ENCODE peak calls at places on chromosome 15, in five cellular contexts. One of them, this sample, is unnamed.

GRCh38 chr15:99053380-99054024 is 45.9 kb upstream of the PGPEP1L start:
- DNase-seq in GM12891: no peak
- DNase-seq in HepG2: no peak
- DNase-seq in H1: no peak
- DNase-seq in GM12878: no peak
- DNase-seq in this sample: no peak

GRCh38 chr15:27449041-27449440 is 478.1 kb downstream of the GABRG3 start:
- DNase-seq in GM12891: no peak
- DNase-seq in HepG2: no peak
- DNase-seq in H1: no peak
- DNase-seq in GM12878: no peak
- DNase-seq in this sample: no peak

GRCh38 chr15:29134641-29135071 is 135.0 kb downstream of the NSMCE3 start:
- DNase-seq in GM12891: no peak
- DNase-seq in HepG2: no peak
- DNase-seq in H1: no peak
- DNase-seq in GM12878: no peak
- DNase-seq in this sample: no peak

GRCh38 chr15:79942656-79943481 is 28.1 kb downstream of the BCL2A1 start:
- DNase-seq in GM12891: no peak
- DNase-seq in HepG2: no peak
- DNase-seq in H1: no peak
- DNase-seq in GM12878: no peak
- DNase-seq in this sample: no peak

GRCh38 chr15:98806275-98806895 is 158.0 kb downstream of the IGF1R start:
- DNase-seq in GM12891: no peak
- DNase-seq in HepG2: no peak
- DNase-seq in H1: no peak
- DNase-seq in GM12878: no peak
- DNase-seq in this sample: no peak

GRCh38 chr15:58594898-58595297 is 154.6 kb downstream of the ADAM10 start:
- DNase-seq in GM12891: no peak
- DNase-seq in HepG2: no peak
- DNase-seq in H1: no peak
- DNase-seq in GM12878: no peak
- DNase-seq in this sample: no peak

GRCh38 chr15:43975326-43975725 is 148.5 kb downstream of the WDR76 start:
- DNase-seq in GM12891: no peak
- DNase-seq in HepG2: no peak
- DNase-seq in H1: no peak
- DNase-seq in GM12878: no peak
- DNase-seq in this sample: no peak

GRCh38 chr15:43880406-43881184 is 53.8 kb downstream of the WDR76 start:
- DNase-seq in GM12891: no peak
- DNase-seq in HepG2: no peak
- DNase-seq in H1: no peak
- DNase-seq in GM12878: no peak
- DNase-seq in this sample: no peak

GRCh38 chr15:85800460-85801123 is 5.9 kb upstream of the KLHL25 start:
- DNase-seq in GM12891: no peak
- DNase-seq in HepG2: peak
- DNase-seq in H1: no peak
- DNase-seq in GM12878: no peak
- DNase-seq in this sample: no peak

GRCh38 chr15:75198560-75199346 is 2.9 kb upstream of the C15orf39 start:
- DNase-seq in GM12891: no peak
- DNase-seq in HepG2: peak
- DNase-seq in H1: no peak
- DNase-seq in GM12878: peak
- DNase-seq in this sample: peak

GRCh38 chr15:68695061-68695595 is 116.3 kb downstream of the CORO2B start:
- DNase-seq in GM12891: no peak
- DNase-seq in HepG2: no peak
- DNase-seq in H1: no peak
- DNase-seq in GM12878: no peak
- DNase-seq in this sample: no peak

GRCh38 chr15:78282324-78282723 is 17.1 kb downstream of the SKIC8 start:
- DNase-seq in GM12891: no peak
- DNase-seq in HepG2: no peak
- DNase-seq in H1: no peak
- DNase-seq in GM12878: no peak
- DNase-seq in this sample: no peak

GRCh38 chr15:79093352-79093935 is 2.9 kb upstream of the RASGRF1 start:
- DNase-seq in GM12891: no peak
- DNase-seq in HepG2: no peak
- DNase-seq in H1: peak
- DNase-seq in GM12878: no peak
- DNase-seq in this sample: no peak

GRCh38 chr15:58628206-58629057 is 121.1 kb downstream of the ADAM10 start:
- DNase-seq in GM12891: no peak
- DNase-seq in HepG2: no peak
- DNase-seq in H1: no peak
- DNase-seq in GM12878: peak
- DNase-seq in this sample: no peak

GRCh38 chr15:100572362-100572983 is 29.5 kb downstream of the LINS1 start:
- DNase-seq in GM12891: no peak
- DNase-seq in HepG2: no peak
- DNase-seq in H1: no peak
- DNase-seq in GM12878: no peak
- DNase-seq in this sample: no peak

GRCh38 chr15:79064496-79064895 is 26.1 kb downstream of the RASGRF1 start:
- DNase-seq in GM12891: no peak
- DNase-seq in HepG2: no peak
- DNase-seq in H1: no peak
- DNase-seq in GM12878: no peak
- DNase-seq in this sample: no peak

GRCh38 chr15:89659295-89659694 is 4.0 kb upstream of the KIF7 start:
- DNase-seq in GM12891: no peak
- DNase-seq in HepG2: no peak
- DNase-seq in H1: no peak
- DNase-seq in GM12878: no peak
- DNase-seq in this sample: no peak

GRCh38 chr15:78061963-78062427 is 15.5 kb downstream of the TBC1D2B start:
- DNase-seq in GM12891: no peak
- DNase-seq in HepG2: no peak
- DNase-seq in H1: no peak
- DNase-seq in GM12878: no peak
- DNase-seq in this sample: no peak

DNA sequence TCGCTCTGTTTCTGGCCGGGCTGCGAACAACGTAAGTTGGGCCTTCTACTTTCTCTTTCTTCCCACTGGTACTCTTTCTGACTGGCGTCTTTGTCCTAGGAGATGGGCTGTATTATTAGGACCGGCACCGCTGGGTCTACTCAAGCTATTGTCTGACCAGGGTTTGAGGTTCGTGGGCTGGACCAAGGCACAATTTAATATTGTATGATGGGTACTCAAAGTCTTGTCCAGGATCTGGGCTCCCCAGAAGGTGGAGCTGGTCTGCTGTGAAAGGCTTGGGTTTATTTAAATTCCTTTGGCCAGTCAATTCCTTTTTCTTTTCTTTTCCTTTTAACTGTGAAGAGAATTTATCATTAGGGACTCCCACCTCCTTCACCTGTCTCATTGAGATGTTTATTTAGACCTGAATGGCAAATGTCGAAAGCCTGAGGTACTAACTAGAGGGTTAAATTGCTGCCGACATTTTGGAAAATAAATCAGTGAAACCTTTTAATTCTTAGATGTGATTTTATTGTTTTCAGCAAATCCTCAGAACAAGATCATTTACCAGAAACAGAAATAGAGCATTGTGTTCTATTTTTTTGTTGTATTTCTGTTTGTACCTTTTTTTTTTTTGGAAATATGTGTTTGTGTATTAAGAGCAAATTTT is 410 bp downstream of the LRRC49 start:
- DNase-seq in GM12891: no peak
- DNase-seq in HepG2: peak
- DNase-seq in H1: no peak
- DNase-seq in GM12878: no peak
- DNase-seq in this sample: no peak
- TF ChIP-seq TAF1 in GM12891: no peak
- TF ChIP-seq TAF1 in HepG2: no peak
- TF ChIP-seq TAF1 in H1: no peak
- TF ChIP-seq TAF1 in GM12878: no peak
- TF ChIP-seq TAF1 in this sample: no peak

GRCh38 chr15:59688383-59688887 is 685 bp downstream of the BNIP2 start:
- DNase-seq in GM12891: no peak
- DNase-seq in HepG2: peak
- DNase-seq in H1: no peak
- DNase-seq in GM12878: peak
- DNase-seq in this sample: no peak

GRCh38 chr15:59687831-59688230 is 1.3 kb downstream of the BNIP2 start:
- DNase-seq in GM12891: no peak
- DNase-seq in HepG2: peak
- DNase-seq in H1: no peak
- DNase-seq in GM12878: peak
- DNase-seq in this sample: no peak

GRCh38 chr15:59689626-59690236 is 611 bp upstream of the BNIP2 start:
- DNase-seq in GM12891: no peak
- DNase-seq in HepG2: peak
- DNase-seq in H1: peak
- DNase-seq in GM12878: no peak
- DNase-seq in this sample: no peak

GRCh38 chr15:59691194-59691805 is 2.2 kb upstream of the BNIP2 start:
- DNase-seq in GM12891: no peak
- DNase-seq in HepG2: peak
- DNase-seq in H1: no peak
- DNase-seq in GM12878: peak
- DNase-seq in this sample: no peak

DNA sequence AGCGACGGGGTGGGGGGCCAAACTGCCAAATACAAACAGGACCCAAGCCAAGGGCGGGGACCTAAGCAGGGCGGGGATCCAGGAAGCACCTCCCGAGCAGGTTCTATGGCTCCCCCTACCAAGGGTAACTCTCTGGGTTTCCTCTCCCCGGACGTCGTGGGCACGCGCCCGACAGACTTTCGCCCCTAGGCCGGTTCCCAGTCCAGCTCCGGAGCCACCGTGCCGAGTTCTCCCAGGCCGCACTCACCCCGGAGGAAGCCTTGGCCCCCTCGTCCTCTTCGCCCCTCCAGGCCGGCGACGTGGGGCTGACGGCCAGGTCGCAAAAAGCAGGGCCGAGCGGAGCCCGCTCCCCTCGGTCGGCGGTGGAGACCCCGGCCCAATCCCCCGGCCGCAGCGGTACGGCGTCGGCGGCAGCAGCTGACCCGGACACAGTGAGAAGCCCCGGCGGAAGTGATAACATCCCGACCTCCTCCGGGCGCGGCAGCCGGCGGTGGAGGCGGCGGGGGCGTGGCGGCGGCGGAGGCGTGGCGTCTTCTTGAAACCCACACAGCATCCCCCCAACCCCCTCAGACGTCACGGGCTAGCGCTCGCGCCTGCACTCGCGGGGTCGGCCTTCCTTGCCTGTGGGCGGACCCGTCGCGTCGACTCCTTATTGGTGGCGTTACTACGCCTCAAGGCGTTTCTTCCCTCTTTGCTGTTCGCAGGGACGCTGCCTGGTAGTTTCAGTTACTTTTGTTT is at the start of gene BNIP2:
- DNase-seq in GM12891: peak
- DNase-seq in HepG2: peak
- DNase-seq in H1: peak
- DNase-seq in GM12878: peak
- DNase-seq in this sample: peak
- TF ChIP-seq POLR2A in GM12891: peak
- TF ChIP-seq POLR2A in HepG2: peak
- TF ChIP-seq POLR2A in H1: peak
- TF ChIP-seq POLR2A in GM12878: peak
- TF ChIP-seq POLR2A in this sample: peak

DNA sequence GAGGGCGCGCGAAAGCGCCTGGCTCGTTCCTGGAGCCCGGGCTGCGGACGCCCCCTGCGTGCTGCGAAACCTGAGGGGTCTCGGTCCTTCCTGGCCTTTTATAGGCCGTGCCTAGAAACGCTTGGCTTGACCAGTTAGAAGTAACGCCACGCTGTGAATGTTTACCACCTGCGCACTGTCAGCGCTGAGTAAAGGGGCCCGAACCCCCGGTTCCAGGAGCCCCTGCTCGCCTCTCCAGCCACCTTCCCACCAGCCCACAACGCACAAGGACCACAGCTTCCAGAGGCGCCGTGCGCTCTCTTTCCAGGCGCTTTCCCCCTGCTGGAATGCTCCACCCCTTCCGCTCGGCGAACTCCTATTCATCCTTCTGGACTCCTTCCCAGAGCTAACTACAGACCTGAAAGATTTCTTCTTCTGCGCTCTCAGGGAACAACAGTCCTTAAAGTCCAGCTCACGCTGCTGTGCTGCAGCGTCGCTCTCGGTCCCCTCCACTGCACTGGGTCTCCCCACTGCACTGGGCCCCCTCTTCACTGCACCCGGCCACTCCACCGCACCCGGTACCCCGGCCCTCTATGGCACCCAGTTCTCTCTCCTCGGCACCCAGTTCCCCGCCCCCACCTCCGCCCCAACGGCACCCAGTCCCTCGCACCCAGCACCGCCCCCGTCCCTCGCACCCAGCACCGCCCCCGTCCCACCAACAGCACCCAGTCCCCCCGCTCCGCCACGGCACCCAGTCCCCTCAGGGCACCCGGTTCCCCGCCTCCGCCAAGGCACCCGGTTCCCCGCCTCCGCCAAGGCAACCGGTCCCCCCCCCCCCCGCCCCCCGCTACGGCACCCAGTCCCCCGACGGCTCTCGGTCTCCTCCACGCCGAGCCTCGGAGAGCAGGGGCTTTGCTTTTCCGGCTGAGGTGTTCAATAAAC is 69.8 kb downstream of the SQOR start:
- DNase-seq in GM12891: no peak
- DNase-seq in HepG2: no peak
- DNase-seq in H1: peak
- DNase-seq in GM12878: no peak
- DNase-seq in this sample: peak
- TF ChIP-seq TAF1 in GM12891: no peak
- TF ChIP-seq TAF1 in HepG2: no peak
- TF ChIP-seq TAF1 in H1: peak
- TF ChIP-seq TAF1 in GM12878: no peak
- TF ChIP-seq TAF1 in this sample: no peak

DNA sequence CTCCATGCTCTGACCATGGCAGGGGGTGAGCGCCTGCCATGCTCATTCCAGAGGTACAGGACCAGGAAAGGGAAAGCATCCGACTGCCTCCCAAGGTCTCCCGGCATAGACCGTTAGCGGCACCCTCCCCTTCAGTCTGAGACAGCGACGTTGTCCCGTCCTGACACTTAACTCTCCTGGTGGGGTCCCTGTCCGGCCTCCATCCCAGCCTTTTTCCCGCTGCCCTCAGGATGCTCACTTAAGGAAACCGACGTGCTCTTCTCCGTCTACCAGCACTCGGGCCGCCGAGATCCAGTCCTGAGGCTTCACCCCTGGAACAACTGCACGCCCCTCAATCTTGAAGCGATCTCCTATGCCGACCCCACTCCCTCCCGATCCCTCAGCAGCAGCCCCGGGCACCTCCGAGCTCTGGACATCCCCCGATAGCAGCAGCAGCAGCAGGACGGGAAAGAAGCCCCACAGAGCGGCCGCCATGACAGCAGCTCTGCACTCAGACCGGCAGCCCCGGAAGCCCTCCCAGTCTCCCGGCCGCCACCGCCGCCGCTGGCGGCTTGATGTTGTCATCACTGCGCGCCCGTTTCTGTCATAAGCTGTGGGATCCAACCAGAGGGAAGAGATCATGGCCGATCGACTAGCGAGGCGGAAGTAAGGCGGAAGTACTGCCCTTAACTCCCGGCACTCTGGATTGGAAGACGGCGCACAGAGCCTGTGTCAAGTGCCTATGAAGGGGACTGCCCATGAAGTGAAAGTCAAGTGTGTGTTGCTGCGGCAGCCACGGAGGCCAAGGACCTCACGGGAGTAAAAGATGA is at the start of the genes EMC7 and PGBD4:
- DNase-seq in GM12891: peak
- DNase-seq in HepG2: peak
- DNase-seq in H1: peak
- DNase-seq in GM12878: peak
- DNase-seq in this sample: peak
- TF ChIP-seq POLR2A in GM12891: peak
- TF ChIP-seq POLR2A in HepG2: peak
- TF ChIP-seq POLR2A in H1: peak
- TF ChIP-seq POLR2A in GM12878: peak
- TF ChIP-seq POLR2A in this sample: peak

This sample was measured in GM12892.